ENCODE peak calls at places on chromosomes 2 and 18, in seven cellular contexts. One of them, this sample, is unnamed.

GRCh38 chr2:12057436-12058166 is 311.2 kb downstream of the LPIN1 start:
- DNase-seq in IMR-90: no peak
- DNase-seq in neuronal stem cell: no peak
- DNase-seq in mesendoderm: no peak
- DNase-seq in mesenchymal stem cell: peak; percentile 55
- DNase-seq in H1: no peak
- DNase-seq in trophoblast cell: no peak
- DNase-seq in this sample: peak; percentile 33

GRCh38 chr2:216827073-216827725 is 32.7 kb downstream of the TNP1 start:
- DNase-seq in IMR-90: peak; percentile 28
- DNase-seq in neuronal stem cell: no peak
- DNase-seq in mesendoderm: peak; percentile 13
- DNase-seq in mesenchymal stem cell: peak; percentile 4
- DNase-seq in H1: no peak
- DNase-seq in trophoblast cell: no peak
- DNase-seq in this sample: no peak

GRCh38 chr18:76958692-76959341 is 136.5 kb downstream of the ZNF236 start:
- DNase-seq in IMR-90: no peak
- DNase-seq in neuronal stem cell: no peak
- DNase-seq in mesendoderm: no peak
- DNase-seq in mesenchymal stem cell: no peak
- DNase-seq in H1: no peak
- DNase-seq in trophoblast cell: peak; percentile 91
- DNase-seq in this sample: no peak

GRCh38 chr18:75551071-75551470 is 123.6 kb upstream of the SMIM21 start:
- DNase-seq in IMR-90: no peak
- DNase-seq in neuronal stem cell: no peak
- DNase-seq in mesendoderm: no peak
- DNase-seq in mesenchymal stem cell: no peak
- DNase-seq in H1: no peak
- DNase-seq in trophoblast cell: no peak
- DNase-seq in this sample: no peak

GRCh38 chr2:10786240-10786982 is 26.2 kb downstream of the PDIA6 start:
- DNase-seq in IMR-90: no peak
- DNase-seq in neuronal stem cell: no peak
- DNase-seq in mesendoderm: no peak
- DNase-seq in mesenchymal stem cell: no peak
- DNase-seq in H1: no peak
- DNase-seq in trophoblast cell: no peak
- DNase-seq in this sample: no peak

GRCh38 chr2:178482437-178482836 is 2.2 kb downstream of the PLEKHA3 start:
- DNase-seq in IMR-90: no peak
- DNase-seq in neuronal stem cell: no peak
- DNase-seq in mesendoderm: peak; percentile 32
- DNase-seq in mesenchymal stem cell: peak; percentile 23
- DNase-seq in H1: no peak
- DNase-seq in trophoblast cell: peak; percentile 7
- DNase-seq in this sample: no peak

GRCh38 chr2:238302751-238303150 is 14.3 kb upstream of the PER2 start:
- DNase-seq in IMR-90: no peak
- DNase-seq in neuronal stem cell: no peak
- DNase-seq in mesendoderm: no peak
- DNase-seq in mesenchymal stem cell: no peak
- DNase-seq in H1: no peak
- DNase-seq in trophoblast cell: no peak
- DNase-seq in this sample: no peak

GRCh38 chr2:68932392-68932791 is 20.3 kb downstream of the GKN2 start:
- DNase-seq in IMR-90: no peak
- DNase-seq in neuronal stem cell: no peak
- DNase-seq in mesendoderm: peak; percentile 14
- DNase-seq in mesenchymal stem cell: no peak
- DNase-seq in H1: no peak
- DNase-seq in trophoblast cell: no peak
- DNase-seq in this sample: no peak

GRCh38 chr2:233556756-233557736 is 9.5 kb downstream of the USP40 start:
- DNase-seq in IMR-90: peak; percentile 79
- DNase-seq in neuronal stem cell: no peak
- DNase-seq in mesendoderm: no peak
- DNase-seq in mesenchymal stem cell: peak; percentile 83
- DNase-seq in H1: no peak
- DNase-seq in trophoblast cell: peak; percentile 7
- DNase-seq in this sample: no peak

GRCh38 chr2:145777297-145777696 is 1257.4 kb upstream of the ZEB2 start:
- DNase-seq in IMR-90: peak; percentile 77
- DNase-seq in neuronal stem cell: no peak
- DNase-seq in mesendoderm: no peak
- DNase-seq in mesenchymal stem cell: peak; percentile 92
- DNase-seq in H1: no peak
- DNase-seq in trophoblast cell: peak; percentile 4
- DNase-seq in this sample: no peak

GRCh38 chr2:240959214-240959940 is 39.0 kb upstream of the SNED1 start:
- DNase-seq in IMR-90: no peak
- DNase-seq in neuronal stem cell: no peak
- DNase-seq in mesendoderm: no peak
- DNase-seq in mesenchymal stem cell: no peak
- DNase-seq in H1: no peak
- DNase-seq in trophoblast cell: no peak
- DNase-seq in this sample: peak; percentile 12

GRCh38 chr2:219186754-219187456 is 8.8 kb downstream of the RETREG2 start:
- DNase-seq in IMR-90: no peak
- DNase-seq in neuronal stem cell: no peak
- DNase-seq in mesendoderm: no peak
- DNase-seq in mesenchymal stem cell: no peak
- DNase-seq in H1: no peak
- DNase-seq in trophoblast cell: no peak
- DNase-seq in this sample: no peak

GRCh38 chr2:239586651-239587310 is 186.0 kb upstream of the HDAC4 start:
- DNase-seq in IMR-90: no peak
- DNase-seq in neuronal stem cell: no peak
- DNase-seq in mesendoderm: no peak
- DNase-seq in mesenchymal stem cell: no peak
- DNase-seq in H1: no peak
- DNase-seq in trophoblast cell: peak; percentile 18
- DNase-seq in this sample: no peak

GRCh38 chr2:239589270-239589825 is 188.5 kb upstream of the HDAC4 start:
- DNase-seq in IMR-90: no peak
- DNase-seq in neuronal stem cell: no peak
- DNase-seq in mesendoderm: no peak
- DNase-seq in mesenchymal stem cell: no peak
- DNase-seq in H1: no peak
- DNase-seq in trophoblast cell: no peak
- DNase-seq in this sample: no peak

GRCh38 chr2:239587311-239587731 is 186.5 kb upstream of the HDAC4 start:
- DNase-seq in IMR-90: no peak
- DNase-seq in neuronal stem cell: no peak
- DNase-seq in mesendoderm: no peak
- DNase-seq in mesenchymal stem cell: no peak
- DNase-seq in H1: no peak
- DNase-seq in trophoblast cell: peak; percentile 70
- DNase-seq in this sample: no peak

GRCh38 chr2:239588451-239589269 is 187.8 kb upstream of the HDAC4 start:
- DNase-seq in IMR-90: no peak
- DNase-seq in neuronal stem cell: no peak
- DNase-seq in mesendoderm: no peak
- DNase-seq in mesenchymal stem cell: no peak
- DNase-seq in H1: no peak
- DNase-seq in trophoblast cell: no peak
- DNase-seq in this sample: no peak

GRCh38 chr2:239587836-239588235 is 187.0 kb upstream of the HDAC4 start:
- DNase-seq in IMR-90: no peak
- DNase-seq in neuronal stem cell: no peak
- DNase-seq in mesendoderm: no peak
- DNase-seq in mesenchymal stem cell: no peak
- DNase-seq in H1: no peak
- DNase-seq in trophoblast cell: no peak
- DNase-seq in this sample: no peak
- H3K23ac ChIP-seq in IMR-90: no peak overlapping the region
- H3K23ac ChIP-seq in neuronal stem cell: no peak overlapping the region
- H3K23ac ChIP-seq in mesendoderm: no peak overlapping the region
- H3K23ac ChIP-seq in mesenchymal stem cell: no peak overlapping the region
- H3K23ac ChIP-seq in H1: no peak overlapping the region
- H3K23ac ChIP-seq in trophoblast cell: no peak overlapping the region
- H3K23ac ChIP-seq in this sample: no peak overlapping the region

GRCh38 chr2:162403884-162404283 is 60.0 kb downstream of the GCA start:
- DNase-seq in IMR-90: peak; percentile 17
- DNase-seq in neuronal stem cell: no peak
- DNase-seq in mesendoderm: no peak
- DNase-seq in mesenchymal stem cell: peak; percentile 2
- DNase-seq in H1: no peak
- DNase-seq in trophoblast cell: no peak
- DNase-seq in this sample: no peak

GRCh38 chr2:162401871-162402270 is 57.9 kb downstream of the GCA start:
- DNase-seq in IMR-90: no peak
- DNase-seq in neuronal stem cell: no peak
- DNase-seq in mesendoderm: no peak
- DNase-seq in mesenchymal stem cell: no peak
- DNase-seq in H1: no peak
- DNase-seq in trophoblast cell: no peak
- DNase-seq in this sample: no peak

GRCh38 chr2:162400336-162400735 is 56.4 kb downstream of the GCA start:
- DNase-seq in IMR-90: no peak
- DNase-seq in neuronal stem cell: no peak
- DNase-seq in mesendoderm: no peak
- DNase-seq in mesenchymal stem cell: no peak
- DNase-seq in H1: no peak
- DNase-seq in trophoblast cell: no peak
- DNase-seq in this sample: no peak
- H3K23ac ChIP-seq in IMR-90: no peak overlapping the region
- H3K23ac ChIP-seq in neuronal stem cell: no peak overlapping the region
- H3K23ac ChIP-seq in mesendoderm: no peak overlapping the region
- H3K23ac ChIP-seq in mesenchymal stem cell: no peak overlapping the region
- H3K23ac ChIP-seq in H1: no peak overlapping the region
- H3K23ac ChIP-seq in trophoblast cell: no peak overlapping the region
- H3K23ac ChIP-seq in this sample: no peak overlapping the region

GRCh38 chr18:29430416-29430815 is 1253.5 kb upstream of the CDH2 start:
- DNase-seq in IMR-90: peak; percentile 5
- DNase-seq in neuronal stem cell: no peak
- DNase-seq in mesendoderm: peak; percentile 21
- DNase-seq in mesenchymal stem cell: peak; percentile 9
- DNase-seq in H1: no peak
- DNase-seq in trophoblast cell: no peak
- DNase-seq in this sample: no peak
- H3K23ac ChIP-seq in IMR-90: no peak overlapping the region
- H3K23ac ChIP-seq in neuronal stem cell: no peak overlapping the region
- H3K23ac ChIP-seq in mesendoderm: no peak overlapping the region
- H3K23ac ChIP-seq in mesenchymal stem cell: no peak overlapping the region
- H3K23ac ChIP-seq in H1: no peak overlapping the region
- H3K23ac ChIP-seq in trophoblast cell: no peak overlapping the region
- H3K23ac ChIP-seq in this sample: no peak overlapping the region

GRCh38 chr18:12310762-12311161 is 2.7 kb downstream of the TUBB6 start:
- DNase-seq in IMR-90: no peak
- DNase-seq in neuronal stem cell: no peak
- DNase-seq in mesendoderm: no peak
- DNase-seq in mesenchymal stem cell: no peak
- DNase-seq in H1: no peak
- DNase-seq in trophoblast cell: peak; percentile 34
- DNase-seq in this sample: no peak
- H3K23ac ChIP-seq in IMR-90: peak overlapping the region; percentile 81
- H3K23ac ChIP-seq in neuronal stem cell: no peak overlapping the region
- H3K23ac ChIP-seq in mesendoderm: no peak overlapping the region
- H3K23ac ChIP-seq in mesenchymal stem cell: no peak overlapping the region
- H3K23ac ChIP-seq in H1: no peak overlapping the region
- H3K23ac ChIP-seq in trophoblast cell: no peak overlapping the region
- H3K23ac ChIP-seq in this sample: no peak overlapping the region

GRCh38 chr18:28725876-28726275 is 548.9 kb upstream of the CDH2 start:
- DNase-seq in IMR-90: peak; percentile 62
- DNase-seq in neuronal stem cell: no peak
- DNase-seq in mesendoderm: no peak
- DNase-seq in mesenchymal stem cell: peak; percentile 6
- DNase-seq in H1: no peak
- DNase-seq in trophoblast cell: no peak
- DNase-seq in this sample: no peak
- H3K23ac ChIP-seq in IMR-90: no peak overlapping the region
- H3K23ac ChIP-seq in neuronal stem cell: no peak overlapping the region
- H3K23ac ChIP-seq in mesendoderm: no peak overlapping the region
- H3K23ac ChIP-seq in mesenchymal stem cell: no peak overlapping the region
- H3K23ac ChIP-seq in H1: no peak overlapping the region
- H3K23ac ChIP-seq in trophoblast cell: no peak overlapping the region
- H3K23ac ChIP-seq in this sample: no peak overlapping the region